ENCODE peak calls at places on chromosome 21, in six cellular contexts. A, H, Z, B, P and G are unnamed samples. For H3K4me1, the result is how much of the 10 kb centered on the place peaks cover.

GRCh38 chr21:24023936-24024335 is 1583.3 kb downstream of the MRPL39 start:
- ATAC-seq in A (no peak), H (no peak), Z (no peak), B (no peak), P (no peak), G (no peak)

GRCh38 chr21:25039461-25040380 is 567.6 kb downstream of the MRPL39 start:
- ATAC-seq in A (no peak), H (no peak), Z (no peak), B (no peak), P (peak), G (no peak)

GRCh38 chr21:44927259-44927586 is 6.5 kb upstream of the ITGB2 start:
- ATAC-seq in A (no peak), H (no peak), Z (peak), B (no peak), P (peak), G (no peak)

GRCh38 chr21:16055012-16055411 is 325.2 kb downstream of the USP25 start:
- ATAC-seq in A (no peak), H (no peak), Z (no peak), B (no peak), P (no peak), G (no peak)

GRCh38 chr21:29053011-29053553 is 20.4 kb downstream of the CCT8 start:
- ATAC-seq in A (no peak), H (peak), Z (peak), B (no peak), P (peak), G (no peak)

GRCh38 chr21:14520535-14520934 is 25.6 kb downstream of the SAMSN1 start:
- ATAC-seq in A (peak), H (peak), Z (no peak), B (no peak), P (no peak), G (no peak)

GRCh38 chr21:45634511-45635183 is 8.9 kb upstream of the PCBP3 start:
- ATAC-seq in A (peak), H (no peak), Z (no peak), B (no peak), P (peak), G (no peak)

GRCh38 chr21:27143476-27143875 is 176.6 kb upstream of the ADAMTS5 start:
- ATAC-seq in A (no peak), H (no peak), Z (no peak), B (no peak), P (no peak), G (no peak)

GRCh38 chr21:23543334-23543733 is 2063.9 kb downstream of the MRPL39 start:
- ATAC-seq in A (no peak), H (no peak), Z (no peak), B (no peak), P (no peak), G (no peak)

GRCh38 chr21:15293251-15293650 is 228.5 kb upstream of the NRIP1 start:
- ATAC-seq in A (peak), H (no peak), Z (no peak), B (peak), P (no peak), G (peak)

GRCh38 chr21:18430341-18430740 is 26.8 kb upstream of the TMPRSS15 start:
- ATAC-seq in A (no peak), H (no peak), Z (no peak), B (no peak), P (no peak), G (no peak)

GRCh38 chr21:36551326-36551725 is 71.4 kb upstream of the CLDN14 start:
- ATAC-seq in A (no peak), H (no peak), Z (no peak), B (no peak), P (no peak), G (no peak)

GRCh38 chr21:46297311-46298082 is 11.4 kb downstream of the YBEY start:
- ATAC-seq in A (peak), H (no peak), Z (no peak), B (no peak), P (no peak), G (no peak)

GRCh38 chr21:30101967-30102366 is 64.6 kb downstream of the CLDN17 start:
- ATAC-seq in A (no peak), H (no peak), Z (no peak), B (no peak), P (no peak), G (no peak)

GRCh38 chr21:31845151-31845550 is 27.7 kb upstream of the HUNK start:
- ATAC-seq in A (no peak), H (no peak), Z (no peak), B (no peak), P (no peak), G (no peak)
- H3K4me3 ChIP-seq in A (no peak), H (no peak), Z (no peak), B (no peak), P (no peak), G (no peak)

GRCh38 chr21:41611966-41612606 is 104.1 kb upstream of the TMPRSS2 start:
- ATAC-seq in A (no peak), H (peak), Z (peak), B (peak), P (peak), G (no peak)
- H3K4me1 ChIP-seq in A (under half), H (under half), Z (under half), B (under half), P (under half), G (under half)

GRCh38 chr21:38819719-38820147 is 14.0 kb downstream of the ETS2 start:
- ATAC-seq in A (peak), H (no peak), Z (no peak), B (peak), P (no peak), G (peak)
- TF ChIP-seq EP300 in A (peak), H (no peak), Z (no peak), B (no peak), P (no peak), G (no peak)

GRCh38 chr21:41318218-41318617 is 1.6 kb downstream of the FAM3B start:
- ATAC-seq in A (no peak), H (no peak), Z (no peak), B (no peak), P (no peak), G (no peak)

GRCh38 chr21:41316641-41317392 is at the start of gene FAM3B:
- ATAC-seq in A (peak), H (no peak), Z (peak), B (no peak), P (no peak), G (peak)

GRCh38 chr21:41316200-41316599 is 401 bp upstream of the FAM3B start:
- ATAC-seq in A (peak), H (no peak), Z (peak), B (no peak), P (no peak), G (peak)

GRCh38 chr21:41315726-41316125 is 875 bp upstream of the FAM3B start:
- ATAC-seq in A (no peak), H (no peak), Z (no peak), B (no peak), P (no peak), G (no peak)

GRCh38 chr21:41317458-41317857 is 857 bp downstream of the FAM3B start:
- ATAC-seq in A (no peak), H (no peak), Z (no peak), B (no peak), P (no peak), G (no peak)
- H3K4me3 ChIP-seq in A (peak), H (no peak), Z (no peak), B (no peak), P (no peak), G (peak)

GRCh38 chr21:31921079-31921478 is 48.3 kb downstream of the HUNK start:
- ATAC-seq in A (no peak), H (no peak), Z (no peak), B (peak), P (no peak), G (no peak)

GRCh38 chr21:31924548-31924947 is 51.7 kb downstream of the HUNK start:
- ATAC-seq in A (no peak), H (no peak), Z (no peak), B (no peak), P (no peak), G (no peak)

GRCh38 chr21:31926498-31926897 is 53.7 kb downstream of the HUNK start:
- ATAC-seq in A (no peak), H (no peak), Z (no peak), B (no peak), P (no peak), G (no peak)

GRCh38 chr21:31922881-31923280 is 50.1 kb downstream of the HUNK start:
- ATAC-seq in A (no peak), H (no peak), Z (no peak), B (no peak), P (no peak), G (no peak)

DNA sequence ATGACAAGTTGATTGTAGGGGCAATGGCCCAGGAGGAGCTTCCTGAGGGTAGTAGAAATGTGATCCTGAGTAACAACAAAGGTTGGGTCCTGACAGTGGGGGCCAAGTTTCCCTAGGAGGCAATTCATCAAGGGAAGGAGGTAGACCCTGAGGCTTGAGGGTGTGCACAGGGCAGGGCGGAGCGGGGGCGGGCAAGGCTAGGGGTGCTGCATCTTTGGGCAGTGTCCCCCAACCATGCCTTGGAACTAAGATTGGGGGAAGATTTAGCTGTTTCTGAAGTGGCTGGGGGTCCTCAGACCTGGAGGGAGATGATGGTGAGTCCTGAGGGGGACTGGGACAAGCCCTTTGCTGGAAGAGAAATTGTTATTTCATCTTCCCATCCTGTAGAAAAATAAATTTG is 50.9 kb downstream of the HUNK start:
- ATAC-seq in A (no peak), H (no peak), Z (no peak), B (no peak), P (no peak), G (no peak)
- H3K4me1 ChIP-seq in A (under half), H (under half), Z (under half), B (under half), P (under half), G (under half)

DNA sequence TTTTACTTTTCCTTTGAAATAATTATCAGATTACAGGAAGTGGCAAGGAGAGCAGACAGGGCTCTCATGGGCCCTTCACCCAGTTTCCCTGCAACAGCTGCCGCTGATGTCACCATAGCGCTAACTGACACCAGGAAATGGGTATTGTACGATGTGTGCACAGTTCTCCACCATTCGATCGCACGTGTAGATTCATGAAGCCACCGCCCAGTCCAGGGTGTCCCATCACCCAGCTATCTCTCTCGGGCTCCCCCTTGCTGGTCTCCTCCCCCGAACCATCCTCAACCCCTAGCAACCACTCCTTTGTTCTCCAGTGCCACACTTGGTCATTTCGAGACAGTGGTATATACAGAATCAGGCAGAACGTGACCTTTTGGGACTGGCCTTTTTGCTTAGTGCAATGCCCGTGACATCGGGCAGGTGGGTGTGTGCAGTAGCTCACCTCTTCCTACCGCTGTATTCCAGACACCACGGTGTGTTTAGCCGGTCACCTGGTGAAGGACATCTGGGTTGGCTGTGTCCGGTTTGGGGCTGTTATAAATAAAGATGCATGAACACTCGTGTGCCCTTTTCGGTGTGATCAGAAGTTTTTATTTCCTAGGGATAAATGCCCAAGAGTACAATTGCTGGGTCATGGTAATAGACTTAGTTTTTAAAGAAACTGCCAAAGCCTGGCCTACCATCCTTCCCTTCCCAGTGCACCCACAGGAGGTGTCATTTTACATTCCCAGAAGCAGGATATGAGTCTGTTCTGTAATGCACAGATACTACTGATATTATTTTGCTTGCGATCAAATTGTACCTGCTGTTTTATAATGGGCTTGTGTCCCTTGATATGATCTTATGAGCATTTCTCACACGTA is 118.5 kb downstream of the CRYAA start:
- ATAC-seq in A (no peak), H (peak), Z (no peak), B (no peak), P (peak), G (no peak)
- TF ChIP-seq EP300 in A (peak), H (no peak), Z (no peak), B (no peak), P (no peak), G (no peak)

DNA sequence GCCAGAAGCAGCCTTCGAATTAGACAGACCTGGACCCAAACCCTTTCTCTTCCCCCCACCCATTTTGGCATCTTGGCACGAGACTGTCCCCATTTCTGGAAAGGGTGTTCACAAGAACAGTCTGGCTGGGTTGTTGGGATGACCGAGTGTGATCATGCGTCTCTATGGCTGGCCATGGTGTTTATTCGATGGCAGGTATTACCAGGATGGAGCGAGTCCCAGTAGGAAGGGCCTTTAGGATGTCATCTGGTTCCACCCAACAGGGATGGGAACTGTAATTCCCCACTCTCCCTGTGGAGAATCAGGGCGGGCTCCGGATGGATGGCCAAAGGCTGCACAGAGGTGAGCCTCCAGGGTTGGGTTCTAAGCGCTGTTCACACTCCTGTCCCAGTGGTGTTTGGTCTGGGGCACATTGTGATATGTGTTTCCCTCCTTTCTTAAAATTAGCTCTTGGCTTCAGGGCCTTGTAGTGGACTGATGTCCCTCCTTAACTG is 33.4 kb upstream of the ATP5PO start:
- ATAC-seq in A (no peak), H (no peak), Z (no peak), B (no peak), P (no peak), G (no peak)
- H3K4me3 ChIP-seq in A (no peak), H (no peak), Z (no peak), B (no peak), P (peak), G (no peak)